ENCODE peak calls at places on chromosomes 11 and 22, in eight cellular contexts. E is HepG2, I is vagina, N is stomach, P is GM12892, X is heart left ventricle, J is right lobe of liver, B is uterus. S is an unnamed sample.

GRCh38 chr22:36055376-36056310 is 27.0 kb upstream of the RBFOX2 start:
- DNase-seq in E (no peak), I (no peak), N (no peak), P (no peak), X (peak; percentile 22), J (no peak), B (no peak), S (no peak)

GRCh38 chr22:29205598-29206371 is at the start of gene EMID1:
- DNase-seq in E (no peak), I (no peak), N (peak; percentile 61), P (no peak), X (peak; percentile 28), J (peak; percentile 62), B (peak; percentile 39), S (peak; percentile 86)

GRCh38 chr11:73467505-73467904 is 91.3 kb downstream of the RELT start:
- DNase-seq in E (no peak), I (no peak), N (no peak), P (no peak), X (no peak), J (no peak), B (no peak), S (no peak)

GRCh38 chr11:65083834-65084597 is at the start of the genes CDCA5 and ZFPL1:
- DNase-seq in E (peak; percentile 91), I (peak; percentile 99), N (peak; percentile 97), P (peak; percentile 99), X (peak; percentile 95), J (peak; percentile 92), B (peak; percentile 94), S (peak; percentile 99)

GRCh38 chr11:108093128-108093904 is 28.1 kb upstream of the ACAT1 start:
- DNase-seq in E (no peak), I (no peak), N (no peak), P (no peak), X (no peak), J (no peak), B (no peak), S (peak; percentile 12)

GRCh38 chr11:133065847-133066485 is 466.3 kb downstream of the OPCML start:
- DNase-seq in E (no peak), I (no peak), N (no peak), P (no peak), X (no peak), J (no peak), B (no peak), S (no peak)

GRCh38 chr22:45906946-45907345 is 70.0 kb downstream of the WNT7B start:
- DNase-seq in E (no peak), I (no peak), N (no peak), P (no peak), X (no peak), J (no peak), B (no peak), S (no peak)

GRCh38 chr11:117717485-117718314 is 79.3 kb downstream of the DSCAML1 start:
- DNase-seq in E (peak; percentile 68), I (no peak), N (peak; percentile 32), P (no peak), X (peak; percentile 18), J (no peak), B (no peak), S (no peak)

GRCh38 chr11:13333456-13333957 is 55.9 kb downstream of the BMAL1 start:
- DNase-seq in E (peak; percentile 18), I (no peak), N (peak; percentile 54), P (no peak), X (no peak), J (peak; percentile 41), B (no peak), S (peak; percentile 4)

GRCh38 chr11:9150501-9150900 is 59.1 kb upstream of the SCUBE2 start:
- DNase-seq in E (no peak), I (no peak), N (no peak), P (no peak), X (no peak), J (no peak), B (no peak), S (no peak)

GRCh38 chr11:120538707-120539106 is 27.2 kb downstream of the GRIK4 start:
- DNase-seq in E (no peak), I (no peak), N (no peak), P (no peak), X (no peak), J (no peak), B (no peak), S (no peak)

GRCh38 chr11:92376146-92376599 is 151.6 kb downstream of the FAT3 start:
- DNase-seq in E (no peak), I (no peak), N (no peak), P (no peak), X (no peak), J (no peak), B (no peak), S (no peak)

GRCh38 chr11:1232328-1233321 is 9.8 kb downstream of the MUC5B start:
- DNase-seq in E (no peak), I (no peak), N (no peak), P (peak; percentile 16), X (no peak), J (peak; percentile 13), B (no peak), S (no peak)

GRCh38 chr11:16958833-16959232 is 55.4 kb downstream of the PLEKHA7 start:
- DNase-seq in E (no peak), I (peak; percentile 40), N (peak; percentile 57), P (no peak), X (no peak), J (no peak), B (no peak), S (no peak)

GRCh38 chr22:20155330-20156041 is 4.6 kb upstream of the CCDC188 start:
- DNase-seq in E (peak; percentile 19), I (no peak), N (peak; percentile 38), P (no peak), X (peak; percentile 73), J (no peak), B (peak; percentile 51), S (no peak)

GRCh38 chr11:65488273-65489058 is 10.4 kb upstream of the MALAT1 start:
- DNase-seq in E (no peak), I (no peak), N (no peak), P (no peak), X (peak; percentile 50), J (no peak), B (peak; percentile 85), S (no peak)

GRCh38 chr11:31106963-31107576 is 262.5 kb downstream of the DCDC1 start:
- DNase-seq in E (peak; percentile 50), I (no peak), N (peak; percentile 72), P (no peak), X (peak; percentile 41), J (peak; percentile 52), B (no peak), S (peak; percentile 58)

GRCh38 chr11:1041471-1041870 is 5.0 kb upstream of the MUC6 start:
- DNase-seq in E (no peak), I (no peak), N (no peak), P (no peak), X (no peak), J (no peak), B (no peak), S (no peak)

GRCh38 chr11:43736502-43737193 is 56.1 kb downstream of the HSD17B12 start:
- DNase-seq in E (peak; percentile 19), I (no peak), N (no peak), P (no peak), X (no peak), J (no peak), B (no peak), S (no peak)

GRCh38 chr11:32420937-32421532 is 14.3 kb downstream of the WT1 start:
- DNase-seq in E (no peak), I (no peak), N (no peak), P (no peak), X (peak; percentile 70), J (no peak), B (no peak), S (peak; percentile 34)

GRCh38 chr11:45264839-45265515 is 21.2 kb downstream of the SYT13 start:
- DNase-seq in E (peak; percentile 38), I (no peak), N (no peak), P (no peak), X (no peak), J (no peak), B (no peak), S (no peak)

GRCh38 chr22:38201718-38202436 is at the start of gene MAFF:
- DNase-seq in E (peak; percentile 92), I (no peak), N (peak; percentile 98), P (peak; percentile 89), X (peak; percentile 96), J (peak; percentile 98), B (peak; percentile 98), S (peak; percentile 96)
- TF ChIP-seq POLR2A in E (peak; percentile 80), I (peak; percentile 96), N (peak; percentile 65), P (peak; percentile 29), X (peak; percentile 88), J (peak; percentile 98), B (peak; percentile 98), S (peak; percentile 79)

DNA sequence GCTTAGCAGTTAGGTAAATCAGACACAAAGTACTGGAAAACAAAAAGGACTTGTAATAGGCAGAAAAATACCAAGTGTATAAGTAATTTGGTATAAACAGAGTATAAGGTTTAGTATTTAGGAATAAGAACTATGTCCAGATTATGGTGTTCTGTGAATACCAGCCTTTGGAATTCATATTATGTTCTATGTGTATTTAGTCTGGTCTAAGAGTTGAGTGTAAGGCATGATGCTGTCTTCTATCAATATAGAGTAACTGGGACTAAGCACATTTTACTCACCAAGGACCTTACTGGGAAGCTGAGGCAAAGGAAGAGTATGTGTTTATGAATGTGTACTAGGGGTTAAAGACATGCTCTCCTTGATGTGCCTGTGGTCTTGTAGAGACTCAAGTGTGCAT is 9.5 kb downstream of the SDHD start:
- DNase-seq in E (no peak), I (no peak), N (no peak), P (no peak), X (no peak), J (no peak), B (no peak), S (no peak)
- TF ChIP-seq POLR2A in E (no peak), I (no peak), N (no peak), P (no peak), X (no peak), J (no peak), B (no peak), S (no peak)

GRCh38 chr22:27918351-27919221 is 470 bp downstream of the PITPNB start:
- DNase-seq in E (peak; percentile 13), I (no peak), N (peak; percentile 33), P (peak; percentile 40), X (peak; percentile 66), J (peak; percentile 72), B (peak; percentile 46), S (peak; percentile 70)
- TF ChIP-seq POLR2A in E (no peak), I (peak; percentile 90), N (no peak), P (no peak), X (no peak), J (no peak), B (peak; percentile 18), S (no peak)

GRCh38 chr11:33773399-33774355 is 643 bp downstream of the FBXO3 start:
- DNase-seq in E (peak; percentile 6), I (no peak), N (no peak), P (no peak), X (no peak), J (no peak), B (no peak), S (peak; percentile 52)

GRCh38 chr11:33775064-33775807 is 916 bp upstream of the FBXO3 start:
- DNase-seq in E (no peak), I (no peak), N (no peak), P (no peak), X (no peak), J (no peak), B (no peak), S (no peak)

GRCh38 chr11:33775832-33776231 is 1.5 kb upstream of the FBXO3 start:
- DNase-seq in E (no peak), I (no peak), N (no peak), P (no peak), X (no peak), J (no peak), B (no peak), S (no peak)

GRCh38 chr11:33772300-33772699 is 2.0 kb downstream of the FBXO3 start:
- DNase-seq in E (peak; percentile 10), I (no peak), N (no peak), P (no peak), X (no peak), J (no peak), B (no peak), S (no peak)

GRCh38 chr11:33774356-33775063 is at the start of gene FBXO3:
- DNase-seq in E (peak; percentile 71), I (no peak), N (peak; percentile 90), P (peak; percentile 86), X (peak; percentile 90), J (peak; percentile 93), B (peak; percentile 86), S (peak; percentile 86)
- TF ChIP-seq POLR2A in E (peak; percentile 50), I (peak; percentile 44), N (no peak), P (peak; percentile 55), X (no peak), J (peak; percentile 26), B (no peak), S (no peak)